ENCODE peak calls at places on chromosome 21, in seven cellular contexts. J, F, D, E, T, U and X are unnamed samples.

GRCh38 chr21:42523211-42523610 is 9.6 kb downstream of the SLC37A1 start:
- DNase-seq in T (no peak), F (no peak), J (no peak), D (no peak), E (no peak), U (no peak), X (no peak)

GRCh38 chr21:16070207-16070651 is 340.4 kb downstream of the USP25 start:
- DNase-seq in F (peak; percentile 14), E (no peak), U (no peak), T (peak; percentile 15), J (no peak), D (no peak), X (no peak)

GRCh38 chr21:43657355-43658093 is 1.8 kb downstream of the HSF2BP start:
- DNase-seq in T (no peak), F (no peak), J (peak; percentile 61), D (no peak), U (no peak), E (no peak), X (peak; percentile 80)

GRCh38 chr21:25283720-25284119 is 323.6 kb downstream of the MRPL39 start:
- DNase-seq in U (peak; percentile 84), D (no peak), T (peak; percentile 29), J (no peak), F (no peak), E (no peak), X (no peak)

GRCh38 chr21:18155508-18156193 is 89.0 kb upstream of the CHODL start:
- DNase-seq in F (no peak), J (no peak), D (no peak), E (no peak), T (peak; percentile 25), U (peak; percentile 80), X (no peak)

GRCh38 chr21:38475519-38475918 is 22.8 kb downstream of the ERG start:
- DNase-seq in E (no peak), T (no peak), J (no peak), U (peak; percentile 48), F (no peak), D (no peak), X (no peak)

GRCh38 chr21:15627011-15627410 is 102.8 kb upstream of the USP25 start:
- DNase-seq in J (no peak), F (no peak), E (no peak), T (no peak), D (no peak), U (no peak), X (no peak)

GRCh38 chr21:26098758-26099157 is 71.8 kb downstream of the APP start:
- DNase-seq in J (no peak), D (no peak), F (no peak), U (peak; percentile 57), T (peak; percentile 36), E (no peak), X (no peak)

GRCh38 chr21:45461369-45461750 is 56.4 kb downstream of the COL18A1 start:
- DNase-seq in T (no peak), J (peak; percentile 20), E (no peak), D (no peak), F (no peak), U (no peak), X (no peak)

GRCh38 chr21:16709866-16710550 is 802.8 kb upstream of the CXADR start:
- DNase-seq in T (no peak), D (no peak), E (no peak), U (peak; percentile 30), J (no peak), F (no peak), X (no peak)

GRCh38 chr21:32795376-32795775 is 23.8 kb upstream of the PAXBP1 start:
- DNase-seq in E (no peak), F (no peak), U (no peak), T (no peak), J (no peak), D (no peak), X (no peak)